ENCODE peak calls at places on chromosome 3, in five cellular contexts. G is ovary, O is neural progenitor cell, Z is PC-9, S is sigmoid colon. K is an unnamed sample.

GRCh38 chr3:126378341-126378751 is 16.4 kb upstream of the CFAP100 start:
- DNase-seq in G (peak; percentile 5), O (no peak), Z (no peak), S (peak; percentile 38), K (peak; percentile 29)

GRCh38 chr3:64276131-64276530 is 50.9 kb upstream of the PRICKLE2 start:
- DNase-seq in G (no peak), O (no peak), Z (no peak), S (no peak), K (no peak)

GRCh38 chr3:125232394-125232793 is 19.8 kb upstream of the SLC12A8 start:
- DNase-seq in G (no peak), O (no peak), Z (no peak), S (no peak), K (no peak)

GRCh38 chr3:123708531-123708930 is 123.7 kb upstream of the HACD2 start:
- DNase-seq in G (no peak), O (no peak), Z (no peak), S (no peak), K (no peak)

GRCh38 chr3:51622402-51622801 is 48.6 kb upstream of the TEX264 start:
- DNase-seq in G (no peak), O (no peak), Z (no peak), S (no peak), K (no peak)

GRCh38 chr3:81947359-81947758 is 185.9 kb upstream of the GBE1 start:
- DNase-seq in G (no peak), O (no peak), Z (peak; percentile 66), S (no peak), K (no peak)

GRCh38 chr3:58306662-58307286 is 454 bp downstream of the HTD2 start:
- DNase-seq in G (peak; percentile 49), O (peak; percentile 65), Z (no peak), S (peak; percentile 70), K (peak; percentile 57)

GRCh38 chr3:38544926-38545325 is 48.8 kb downstream of the EXOG start:
- DNase-seq in G (no peak), O (no peak), Z (no peak), S (no peak), K (no peak)

GRCh38 chr3:152403632-152404066 is 134.9 kb downstream of the MBNL1 start:
- DNase-seq in G (no peak), O (no peak), Z (no peak), S (peak; percentile 84), K (peak; percentile 79)

GRCh38 chr3:184907941-184908649 is 96.1 kb downstream of the VPS8 start:
- DNase-seq in G (no peak), O (peak; percentile 36), Z (no peak), S (no peak), K (peak; percentile 76)

GRCh38 chr3:43217633-43218032 is 68.7 kb upstream of the SNRK start:
- DNase-seq in G (no peak), O (no peak), Z (no peak), S (no peak), K (no peak)

GRCh38 chr3:72960812-72961518 is 35.6 kb upstream of the PPP4R2 start:
- DNase-seq in G (peak; percentile 71), O (no peak), Z (peak; percentile 54), S (no peak), K (peak; percentile 53)

GRCh38 chr3:73298243-73299183 is 237.1 kb downstream of the EBLN2 start:
- DNase-seq in G (no peak), O (no peak), Z (no peak), S (no peak), K (no peak)

GRCh38 chr3:150811984-150812383 is 49.0 kb upstream of the SIAH2 start:
- DNase-seq in G (no peak), O (no peak), Z (no peak), S (no peak), K (no peak)

GRCh38 chr3:57066471-57066870 is 6.0 kb downstream of the SPATA12 start:
- DNase-seq in G (no peak), O (no peak), Z (no peak), S (no peak), K (no peak)

GRCh38 chr3:155946178-155946577 is 75.7 kb downstream of the GMPS start:
- DNase-seq in G (no peak), O (no peak), Z (no peak), S (no peak), K (no peak)

GRCh38 chr3:196181127-196181546 is 30.1 kb downstream of the ZDHHC19 start:
- DNase-seq in G (no peak), O (no peak), Z (peak; percentile 29), S (no peak), K (no peak)

GRCh38 chr3:169998668-169999131 is 32.1 kb downstream of the SEC62 start:
- DNase-seq in G (no peak), O (no peak), Z (peak; percentile 80), S (no peak), K (no peak)

GRCh38 chr3:125123455-125123854 is 67.7 kb upstream of the HEG1 start:
- DNase-seq in G (no peak), O (no peak), Z (no peak), S (no peak), K (no peak)

GRCh38 chr3:111588527-111588926 is 6.6 kb downstream of the ZBED2 start:
- DNase-seq in G (no peak), O (no peak), Z (no peak), S (no peak), K (no peak)

GRCh38 chr3:161156936-161157335 is 51.8 kb upstream of the B3GALNT1 start:
- DNase-seq in G (no peak), O (no peak), Z (no peak), S (no peak), K (no peak)

GRCh38 chr3:68919000-68919399 is 13.3 kb downstream of the TAFA4 start:
- DNase-seq in G (no peak), O (peak; percentile 47), Z (no peak), S (no peak), K (no peak)

GRCh38 chr3:146895026-146895749 is 290.0 kb upstream of the PLSCR5 start:
- DNase-seq in G (no peak), O (no peak), Z (no peak), S (no peak), K (no peak)

DNA sequence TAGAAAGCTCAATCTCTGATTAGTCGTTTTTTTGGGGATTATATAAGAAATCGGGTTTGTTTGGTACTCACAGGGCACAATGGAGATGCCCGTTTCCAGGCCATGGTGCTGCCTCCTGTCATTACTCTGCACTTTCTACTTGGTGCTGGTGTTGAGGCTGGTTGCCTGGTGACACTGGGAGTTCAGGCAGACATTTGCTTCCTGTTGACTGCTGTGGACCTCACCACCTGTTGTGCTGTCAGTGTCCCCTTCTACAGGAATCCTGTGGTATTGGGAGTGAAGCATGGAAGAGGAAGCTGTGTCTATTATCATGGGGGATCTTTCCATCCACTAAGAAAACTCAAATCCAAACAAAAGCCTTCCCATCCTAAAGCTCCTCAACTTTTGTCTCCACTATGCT is 227.3 kb upstream of the TBL1XR1 start:
- DNase-seq in G (no peak), O (no peak), Z (no peak), S (no peak), K (no peak)
- H3K36me3 ChIP-seq in G (no peaks in the 10 kb centered on the region), O (no peaks in the 10 kb centered on the region), Z (no peaks in the 10 kb centered on the region), S (no peaks in the 10 kb centered on the region), K (no peaks in the 10 kb centered on the region)

GRCh38 chr3:50184242-50184978 is 7.0 kb upstream of the GNAT1 start:
- DNase-seq in G (no peak), O (no peak), Z (peak; percentile 76), S (no peak), K (no peak)
- H3K36me3 ChIP-seq in G (no peaks in the 10 kb centered on the region), O (no peaks in the 10 kb centered on the region), Z (no peaks in the 10 kb centered on the region), S (no peaks in the 10 kb centered on the region), K (no peaks in the 10 kb centered on the region)

DNA sequence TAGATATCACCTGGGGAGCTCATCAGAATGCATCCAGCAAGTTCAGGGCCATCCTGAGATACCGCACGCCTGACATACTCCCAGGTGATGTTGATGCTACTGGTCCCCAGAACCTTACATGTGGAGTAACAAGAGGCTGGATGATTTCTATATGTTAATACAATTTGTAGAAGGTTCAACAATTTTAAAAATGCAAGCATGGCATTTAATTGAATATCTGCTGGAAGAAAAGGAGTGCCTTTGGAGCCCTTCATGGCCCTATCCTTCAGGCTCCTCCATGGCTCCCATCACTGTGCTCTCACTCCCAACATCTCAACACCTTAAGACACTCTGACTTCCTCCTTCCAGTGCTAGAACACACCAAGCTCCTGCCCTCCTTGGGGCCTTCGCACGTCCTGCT is 36.6 kb downstream of the LMCD1 start:
- DNase-seq in G (no peak), O (no peak), Z (no peak), S (no peak), K (no peak)
- H3K36me3 ChIP-seq in G (no peaks in the 10 kb centered on the region), O (no peaks in the 10 kb centered on the region), Z (no peaks in the 10 kb centered on the region), S (no peaks in the 10 kb centered on the region), K (peaks cover 11% of the 10 kb centered on the region)

GRCh38 chr3:14445773-14446172 is 43.4 kb downstream of the SLC6A6 start:
- DNase-seq in G (no peak), O (no peak), Z (no peak), S (no peak), K (no peak)

GRCh38 chr3:14448756-14449728 is 46.6 kb downstream of the SLC6A6 start:
- DNase-seq in G (no peak), O (no peak), Z (no peak), S (no peak), K (no peak)

GRCh38 chr3:14446988-14447570 is 44.7 kb downstream of the SLC6A6 start:
- DNase-seq in G (no peak), O (no peak), Z (no peak), S (no peak), K (no peak)

GRCh38 chr3:14450506-14450905 is 48.1 kb downstream of the SLC6A6 start:
- DNase-seq in G (no peak), O (no peak), Z (no peak), S (no peak), K (no peak)

DNA sequence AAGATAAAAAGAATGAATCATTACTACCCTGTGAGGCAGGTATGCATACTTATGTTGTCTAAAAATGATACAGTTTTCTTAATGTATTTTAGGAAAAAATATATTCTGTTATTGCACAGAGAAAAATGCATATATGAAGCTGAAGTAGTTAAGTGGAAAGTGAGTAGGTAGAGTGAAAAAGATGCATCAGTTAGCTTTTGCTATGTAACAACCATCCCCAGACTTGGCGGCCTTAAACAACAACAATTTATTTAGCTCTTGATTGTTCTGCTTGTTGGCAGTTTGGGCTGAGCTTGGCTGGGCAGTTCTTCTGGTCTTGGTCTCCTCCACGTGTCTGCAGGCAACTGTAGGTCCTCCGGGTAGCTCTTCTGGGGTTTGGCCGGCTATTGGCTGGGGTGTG is 45.7 kb downstream of the SLC6A6 start:
- DNase-seq in G (no peak), O (no peak), Z (no peak), S (no peak), K (no peak)
- H3K36me3 ChIP-seq in G (no peaks in the 10 kb centered on the region), O (peaks cover 6% of the 10 kb centered on the region), Z (peaks cover 38% of the 10 kb centered on the region), S (peaks cover 7% of the 10 kb centered on the region), K (peaks cover 5% of the 10 kb centered on the region)

DNA sequence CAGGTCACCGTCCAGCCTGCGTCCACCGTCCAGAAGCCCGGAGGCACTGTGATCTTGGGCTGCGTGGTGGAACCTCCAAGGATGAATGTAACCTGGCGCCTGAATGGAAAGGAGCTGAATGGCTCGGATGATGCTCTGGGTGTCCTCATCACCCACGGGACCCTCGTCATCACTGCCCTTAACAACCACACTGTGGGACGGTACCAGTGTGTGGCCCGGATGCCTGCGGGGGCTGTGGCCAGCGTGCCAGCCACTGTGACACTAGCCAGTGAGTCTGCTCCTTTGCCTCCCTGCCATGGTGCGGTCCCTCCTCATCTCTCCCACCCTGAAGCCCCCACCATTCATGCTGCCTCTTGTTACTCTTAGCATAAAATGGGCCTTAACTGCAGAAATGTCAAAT is 39.2 kb downstream of the BOC start:
- DNase-seq in G (no peak), O (no peak), Z (no peak), S (no peak), K (no peak)
- H3K36me3 ChIP-seq in G (no peaks in the 10 kb centered on the region), O (peaks cover 4% of the 10 kb centered on the region), Z (no peaks in the 10 kb centered on the region), S (peaks cover 18% of the 10 kb centered on the region), K (peaks cover 1% of the 10 kb centered on the region)